ENCODE peak calls at places on chromosomes 5 and 9, in four cellular contexts. H, D, R and A are unnamed samples.
A peak's percentile ranks its signal among the peaks of the same experiment; 100 is the strongest.

GRCh38 chr5:73415617-73416016 is 33.0 kb downstream of the FOXD1 start:
- DNase-seq in H (no peak), R (no peak), D (no peak), A (no peak)

GRCh38 chr9:88706193-88707112 is 171.5 kb downstream of the NXNL2 start:
- DNase-seq in R (no peak), H (no peak), D (no peak), A (no peak)

GRCh38 chr5:37810311-37810710 is 29.5 kb downstream of the GDNF start:
- DNase-seq in R (no peak), D (no peak), H (no peak), A (no peak)

GRCh38 chr9:24245988-24246387 is 299.7 kb downstream of the IZUMO3 start:
- DNase-seq in H (no peak), D (no peak), R (no peak), A (no peak)

GRCh38 chr5:144467795-144468194 is 297.1 kb downstream of the KCTD16 start:
- DNase-seq in H (no peak), R (no peak), D (no peak), A (peak; percentile 1)

GRCh38 chr5:123105882-123106281 is 16.8 kb downstream of the PRDM6 start:
- DNase-seq in H (no peak), R (no peak), D (no peak), A (no peak)

GRCh38 chr5:124746916-124747769 is 704 bp upstream of the ZNF608 start:
- DNase-seq in D (no peak), R (no peak), H (peak; percentile 66), A (no peak)

GRCh38 chr9:36818242-36818938 is 215.7 kb downstream of the PAX5 start:
- DNase-seq in D (no peak), H (no peak), R (no peak), A (no peak)

DNA sequence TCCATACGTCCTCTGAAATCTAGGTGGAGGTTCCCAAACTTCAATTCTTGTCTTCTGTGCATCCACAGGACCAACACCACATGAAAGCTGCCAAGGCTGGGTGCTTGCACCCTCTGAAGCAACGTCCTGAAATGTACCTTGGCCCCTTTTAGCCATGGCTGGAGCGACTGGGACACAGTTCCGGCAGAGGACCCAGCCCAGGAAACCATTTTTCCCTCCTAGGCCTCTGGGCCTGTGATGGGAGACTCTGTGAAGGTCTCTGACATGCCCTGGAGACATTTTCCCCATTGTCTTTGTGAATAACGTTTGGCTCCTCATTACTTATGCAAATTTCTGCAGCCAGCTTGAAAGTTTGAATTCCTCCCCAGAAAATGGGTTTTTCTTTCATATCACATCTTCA is 261.8 kb upstream of the RFX3 start:
- DNase-seq in R (no peak), H (no peak), D (no peak), A (no peak)
- TF ChIP-seq SPI1 in R (no peak), H (no peak), D (no peak), A (no peak)

DNA sequence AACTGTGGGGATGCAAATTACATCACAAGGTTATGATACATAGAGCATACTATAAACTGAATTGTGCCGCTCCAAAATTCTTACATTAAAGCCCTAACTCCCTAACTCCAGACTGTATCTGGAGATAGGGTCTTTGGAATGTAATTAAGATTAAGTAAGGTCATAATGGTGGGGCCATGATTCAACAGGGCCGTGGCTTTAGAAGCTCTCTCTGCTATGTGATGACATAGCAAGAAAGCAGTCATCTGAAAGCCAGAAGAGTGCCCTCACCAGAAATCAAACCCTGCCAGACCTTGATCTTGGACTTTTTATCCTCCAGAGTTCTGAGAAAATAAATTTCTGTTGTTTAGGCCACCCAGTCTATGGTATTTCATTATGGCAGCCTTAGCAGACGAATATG is 123.9 kb downstream of the FBXL17 start:
- DNase-seq in R (no peak), D (no peak), H (no peak), A (no peak)
- TF ChIP-seq SPI1 in R (no peak), D (no peak), H (no peak), A (no peak)

DNA sequence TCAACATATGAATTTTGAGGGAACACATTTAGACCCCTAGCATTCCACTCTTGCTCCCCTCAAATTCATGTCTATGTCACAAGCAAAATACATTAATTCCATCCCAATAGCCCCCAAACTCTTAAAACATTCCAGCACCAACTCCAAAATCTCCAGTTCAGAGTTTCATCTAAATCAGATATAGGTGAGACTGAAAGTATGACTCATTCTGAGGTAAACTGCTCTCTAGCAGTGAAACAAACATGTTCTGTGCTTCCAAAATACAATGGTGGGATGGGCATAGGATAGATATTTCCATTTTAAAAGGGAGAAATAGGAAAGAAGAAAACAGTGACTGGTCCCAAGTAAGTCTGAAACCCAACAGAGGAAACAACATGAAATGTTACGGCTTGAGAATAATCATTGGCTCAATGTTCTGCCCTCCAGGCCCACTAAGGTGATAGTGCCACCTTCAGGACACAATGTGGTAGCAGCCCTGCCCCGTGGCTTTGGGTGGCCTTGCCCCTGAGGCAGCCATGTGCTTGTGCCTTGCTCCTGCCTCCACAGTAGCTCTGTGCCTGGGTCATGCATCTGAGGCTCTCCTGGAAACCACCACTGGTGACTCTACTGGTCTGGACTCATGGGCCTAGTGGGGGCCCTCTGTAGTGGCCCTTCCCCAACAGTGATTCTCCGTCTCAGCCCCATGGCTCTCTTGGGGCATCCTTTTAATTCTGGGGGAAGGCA is 36.4 kb upstream of the IPPK start:
- DNase-seq in H (no peak), R (peak; percentile 17), D (no peak), A (no peak)
- TF ChIP-seq SPI1 in H (no peak), R (no peak), D (no peak), A (no peak)

DNA sequence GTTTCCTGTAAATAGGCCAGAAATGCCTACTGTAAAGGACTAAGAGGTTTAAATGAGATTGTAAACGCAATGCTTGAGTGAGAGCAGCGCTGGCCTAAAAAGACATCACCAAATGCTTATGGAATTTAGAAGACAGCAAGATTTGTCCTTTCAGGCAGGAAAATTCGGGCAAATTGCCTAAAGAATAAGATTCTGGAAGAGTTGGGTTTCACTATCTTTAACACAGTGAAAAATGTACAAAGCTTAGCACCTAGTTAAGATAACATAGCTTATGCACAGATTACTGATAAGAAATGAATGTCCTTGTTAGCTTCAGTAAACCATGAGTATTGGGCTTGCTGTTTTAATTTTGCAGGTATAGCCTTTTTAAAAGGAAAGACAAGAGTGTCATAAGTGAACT is 4.7 kb downstream of the FKBP15 start:
- DNase-seq in R (no peak), H (no peak), D (no peak), A (no peak)
- TF ChIP-seq SPI1 in R (no peak), H (no peak), D (no peak), A (no peak)

DNA sequence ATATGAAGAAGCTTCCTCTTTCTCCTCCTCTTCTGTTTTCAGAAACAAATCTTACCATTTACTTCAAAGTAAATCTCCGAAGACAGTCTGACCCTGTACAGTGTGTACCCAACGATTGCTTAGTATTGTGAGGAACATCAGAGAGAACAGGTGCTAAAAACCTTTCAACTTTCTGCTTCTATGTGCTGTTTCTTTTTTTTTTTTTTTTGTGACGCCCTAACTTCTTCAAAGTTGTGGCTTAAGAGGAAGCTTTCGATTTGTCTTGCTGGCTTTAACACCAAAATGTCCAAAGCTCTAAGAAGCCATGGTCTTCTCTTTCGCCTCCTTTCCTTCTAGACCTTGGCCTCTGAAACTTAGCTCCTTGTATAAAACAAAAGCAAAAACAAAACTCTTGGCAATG is 1.2 kb downstream of the TNFSF8 start:
- DNase-seq in R (no peak), D (no peak), H (no peak), A (no peak)
- TF ChIP-seq SPI1 in R (no peak), D (no peak), H (no peak), A (no peak)

DNA sequence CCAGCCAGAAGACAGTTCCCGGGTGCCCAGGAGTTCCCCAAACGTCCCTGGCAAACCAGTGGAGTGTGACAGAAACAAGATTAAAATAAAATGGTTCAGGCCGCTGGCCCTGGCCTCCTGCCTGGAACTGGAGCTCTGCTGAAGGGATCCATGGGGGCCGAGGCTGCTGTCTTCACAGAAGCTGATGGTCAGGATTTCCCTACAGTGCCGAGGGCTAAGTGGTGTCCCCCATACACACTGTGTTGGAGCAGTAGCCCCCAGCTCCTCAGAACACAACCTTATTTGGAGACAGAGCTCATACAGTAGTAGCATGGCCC is 55.9 kb downstream of the MRPL36 start:
- DNase-seq in D (no peak), R (no peak), H (no peak), A (no peak)
- TF ChIP-seq SPI1 in D (no peak), R (no peak), H (no peak), A (no peak)

GRCh38 chr9:122463828-122464632 is 13.7 kb downstream of the OR1J1 start:
- DNase-seq in H (peak; percentile 45), R (peak; percentile 26), D (no peak), A (peak; percentile 13)
- TF ChIP-seq SPI1 in H (no peak), R (no peak), D (no peak), A (no peak)